ENCODE peak calls at places on chromosome 6, in four cellular contexts. One of them, this sample, is unnamed.

GRCh38 chr6:55886185-55886836 is 10.9 kb upstream of the BMP5 start:
- DNase-seq in left kidney: peak; percentile 21
- DNase-seq in AG08396: no peak
- DNase-seq in left ventricle myocardium inferior: no peak
- DNase-seq in this sample: no peak

GRCh38 chr6:12803486-12803885 is 86.9 kb downstream of the PHACTR1 start:
- DNase-seq in left kidney: no peak
- DNase-seq in AG08396: no peak
- DNase-seq in left ventricle myocardium inferior: no peak
- DNase-seq in this sample: no peak

GRCh38 chr6:44201200-44201599 is 15.5 kb upstream of the MYMX start:
- DNase-seq in left kidney: no peak
- DNase-seq in AG08396: no peak
- DNase-seq in left ventricle myocardium inferior: no peak
- DNase-seq in this sample: no peak

GRCh38 chr6:9334979-9335378 is 899.6 kb upstream of the SLC35B3 start:
- DNase-seq in left kidney: no peak
- DNase-seq in AG08396: no peak
- DNase-seq in left ventricle myocardium inferior: no peak
- DNase-seq in this sample: no peak

GRCh38 chr6:168888786-168889345 is 364.8 kb downstream of the THBS2 start:
- DNase-seq in left kidney: no peak
- DNase-seq in AG08396: no peak
- DNase-seq in left ventricle myocardium inferior: no peak
- DNase-seq in this sample: no peak

GRCh38 chr6:2534406-2535139 is 216.1 kb downstream of the MYLK4 start:
- DNase-seq in left kidney: no peak
- DNase-seq in AG08396: no peak
- DNase-seq in left ventricle myocardium inferior: no peak
- DNase-seq in this sample: no peak

GRCh38 chr6:32126880-32127279 is 1.2 kb downstream of the ATF6B start:
- DNase-seq in left kidney: no peak
- DNase-seq in AG08396: no peak
- DNase-seq in left ventricle myocardium inferior: no peak
- DNase-seq in this sample: no peak

GRCh38 chr6:85866373-85866740 is 223.7 kb upstream of the SYNCRIP start:
- DNase-seq in left kidney: no peak
- DNase-seq in AG08396: peak; percentile 18
- DNase-seq in left ventricle myocardium inferior: no peak
- DNase-seq in this sample: no peak

GRCh38 chr6:160519603-160520042 is 144.5 kb downstream of the LPA start:
- DNase-seq in left kidney: no peak
- DNase-seq in AG08396: no peak
- DNase-seq in left ventricle myocardium inferior: no peak
- DNase-seq in this sample: no peak

GRCh38 chr6:116446399-116446798 is 14.8 kb upstream of the CALHM6 start:
- DNase-seq in left kidney: no peak
- DNase-seq in AG08396: no peak
- DNase-seq in left ventricle myocardium inferior: no peak
- DNase-seq in this sample: no peak

GRCh38 chr6:12354499-12354898 is 64.3 kb downstream of the EDN1 start:
- DNase-seq in left kidney: peak; percentile 59
- DNase-seq in AG08396: no peak
- DNase-seq in left ventricle myocardium inferior: no peak
- DNase-seq in this sample: peak; percentile 22

GRCh38 chr6:112839525-112839961 is 492.4 kb downstream of the RFPL4B start:
- DNase-seq in left kidney: peak; percentile 49
- DNase-seq in AG08396: peak; percentile 33
- DNase-seq in left ventricle myocardium inferior: no peak
- DNase-seq in this sample: peak; percentile 36

GRCh38 chr6:45923831-45924391 is 91.7 kb downstream of the CLIC5 start:
- DNase-seq in left kidney: no peak
- DNase-seq in AG08396: peak; percentile 62
- DNase-seq in left ventricle myocardium inferior: no peak
- DNase-seq in this sample: peak; percentile 43

GRCh38 chr6:3696525-3696924 is 55.0 kb downstream of the PXDC1 start:
- DNase-seq in left kidney: no peak
- DNase-seq in AG08396: no peak
- DNase-seq in left ventricle myocardium inferior: no peak
- DNase-seq in this sample: no peak

GRCh38 chr6:48928937-48929336 is 534.1 kb downstream of the MMUT start:
- DNase-seq in left kidney: no peak
- DNase-seq in AG08396: no peak
- DNase-seq in left ventricle myocardium inferior: no peak
- DNase-seq in this sample: no peak

GRCh38 chr6:162177733-162178132 is 549.8 kb downstream of the PRKN start:
- DNase-seq in left kidney: peak; percentile 68
- DNase-seq in AG08396: no peak
- DNase-seq in left ventricle myocardium inferior: no peak
- DNase-seq in this sample: no peak

GRCh38 chr6:81786159-81786558 is 33.7 kb upstream of the TENT5A start:
- DNase-seq in left kidney: no peak
- DNase-seq in AG08396: no peak
- DNase-seq in left ventricle myocardium inferior: no peak
- DNase-seq in this sample: no peak

GRCh38 chr6:111482236-111482958 is 621 bp downstream of the REV3L start:
- DNase-seq in left kidney: peak; percentile 82
- DNase-seq in AG08396: peak; percentile 56
- DNase-seq in left ventricle myocardium inferior: peak; percentile 40
- DNase-seq in this sample: no peak

GRCh38 chr6:6925391-6926164 is 182.2 kb upstream of the RREB1 start:
- DNase-seq in left kidney: no peak
- DNase-seq in AG08396: peak; percentile 21
- DNase-seq in left ventricle myocardium inferior: no peak
- DNase-seq in this sample: no peak

GRCh38 chr6:24672573-24673182 is 5.8 kb downstream of the ACOT13 start:
- DNase-seq in left kidney: no peak
- DNase-seq in AG08396: no peak
- DNase-seq in left ventricle myocardium inferior: no peak
- DNase-seq in this sample: no peak

This sample was measured in T1000.